ENCODE peak calls at places on chromosomes 2 and 18, in eight cellular contexts. One of them, this sample, is unnamed.

GRCh38 chr2:133123393-133123792 is 444.9 kb downstream of the NCKAP5 start:
- DNase-seq in esophagus squamous epithelium: no peak
- DNase-seq in fibroblast of lung: no peak
- DNase-seq in PC-3: no peak
- DNase-seq in RWPE1: no peak
- DNase-seq in uterus: no peak
- DNase-seq in astrocyte of the spinal cord: no peak
- DNase-seq in CD4-positive, alpha-beta T cell: no peak
- DNase-seq in this sample: no peak

GRCh38 chr2:148914463-148914862 is 39.4 kb downstream of the KIF5C start:
- DNase-seq in esophagus squamous epithelium: no peak
- DNase-seq in fibroblast of lung: no peak
- DNase-seq in PC-3: no peak
- DNase-seq in RWPE1: no peak
- DNase-seq in uterus: no peak
- DNase-seq in astrocyte of the spinal cord: no peak
- DNase-seq in CD4-positive, alpha-beta T cell: no peak
- DNase-seq in this sample: peak

GRCh38 chr2:218031771-218032257 is 29.0 kb upstream of the TNS1 start:
- DNase-seq in esophagus squamous epithelium: no peak
- DNase-seq in fibroblast of lung: no peak
- DNase-seq in PC-3: no peak
- DNase-seq in RWPE1: no peak
- DNase-seq in uterus: no peak
- DNase-seq in astrocyte of the spinal cord: no peak
- DNase-seq in CD4-positive, alpha-beta T cell: peak
- DNase-seq in this sample: no peak

GRCh38 chr2:136765256-136765735 is at the start of gene THSD7B:
- DNase-seq in esophagus squamous epithelium: no peak
- DNase-seq in fibroblast of lung: no peak
- DNase-seq in PC-3: no peak
- DNase-seq in RWPE1: no peak
- DNase-seq in uterus: no peak
- DNase-seq in astrocyte of the spinal cord: no peak
- DNase-seq in CD4-positive, alpha-beta T cell: no peak
- DNase-seq in this sample: peak

GRCh38 chr2:138744709-138745108 is 35.5 kb downstream of the NXPH2 start:
- DNase-seq in esophagus squamous epithelium: no peak
- DNase-seq in fibroblast of lung: peak
- DNase-seq in PC-3: no peak
- DNase-seq in RWPE1: no peak
- DNase-seq in uterus: no peak
- DNase-seq in astrocyte of the spinal cord: no peak
- DNase-seq in CD4-positive, alpha-beta T cell: no peak
- DNase-seq in this sample: no peak

GRCh38 chr2:231621051-231621879 is 28.6 kb downstream of the TEX44 start:
- DNase-seq in esophagus squamous epithelium: no peak
- DNase-seq in fibroblast of lung: no peak
- DNase-seq in PC-3: peak
- DNase-seq in RWPE1: no peak
- DNase-seq in uterus: peak
- DNase-seq in astrocyte of the spinal cord: no peak
- DNase-seq in CD4-positive, alpha-beta T cell: no peak
- DNase-seq in this sample: no peak

GRCh38 chr2:1628893-1629292 is 115.4 kb downstream of the PXDN start:
- DNase-seq in esophagus squamous epithelium: no peak
- DNase-seq in fibroblast of lung: peak
- DNase-seq in PC-3: peak
- DNase-seq in RWPE1: peak
- DNase-seq in uterus: peak
- DNase-seq in astrocyte of the spinal cord: no peak
- DNase-seq in CD4-positive, alpha-beta T cell: no peak
- DNase-seq in this sample: no peak

GRCh38 chr2:120355867-120356266 is 9.9 kb downstream of the INHBB start:
- DNase-seq in esophagus squamous epithelium: no peak
- DNase-seq in fibroblast of lung: no peak
- DNase-seq in PC-3: no peak
- DNase-seq in RWPE1: no peak
- DNase-seq in uterus: no peak
- DNase-seq in astrocyte of the spinal cord: no peak
- DNase-seq in CD4-positive, alpha-beta T cell: no peak
- DNase-seq in this sample: no peak

GRCh38 chr2:25294573-25295462 is 46.9 kb downstream of the DNMT3A start:
- DNase-seq in esophagus squamous epithelium: peak
- DNase-seq in fibroblast of lung: peak
- DNase-seq in PC-3: peak
- DNase-seq in RWPE1: peak
- DNase-seq in uterus: peak
- DNase-seq in astrocyte of the spinal cord: peak
- DNase-seq in CD4-positive, alpha-beta T cell: peak
- DNase-seq in this sample: no peak

GRCh38 chr2:138712212-138712979 is 67.8 kb downstream of the NXPH2 start:
- DNase-seq in esophagus squamous epithelium: no peak
- DNase-seq in fibroblast of lung: peak
- DNase-seq in PC-3: peak
- DNase-seq in RWPE1: no peak
- DNase-seq in uterus: no peak
- DNase-seq in astrocyte of the spinal cord: peak
- DNase-seq in CD4-positive, alpha-beta T cell: no peak
- DNase-seq in this sample: no peak

GRCh38 chr18:63844254-63844653 is 43.3 kb upstream of the SERPINB2 start:
- DNase-seq in esophagus squamous epithelium: no peak
- DNase-seq in fibroblast of lung: peak
- DNase-seq in PC-3: peak
- DNase-seq in RWPE1: peak
- DNase-seq in uterus: no peak
- DNase-seq in astrocyte of the spinal cord: peak
- DNase-seq in CD4-positive, alpha-beta T cell: no peak
- DNase-seq in this sample: no peak

GRCh38 chr18:13653746-13654455 is 72.5 kb downstream of the FAM210A start:
- DNase-seq in esophagus squamous epithelium: no peak
- DNase-seq in fibroblast of lung: no peak
- DNase-seq in PC-3: no peak
- DNase-seq in RWPE1: no peak
- DNase-seq in uterus: no peak
- DNase-seq in astrocyte of the spinal cord: no peak
- DNase-seq in CD4-positive, alpha-beta T cell: no peak
- DNase-seq in this sample: no peak

GRCh38 chr2:73114273-73114867 is 1.6 kb upstream of the RAB11FIP5 start:
- DNase-seq in esophagus squamous epithelium: no peak
- DNase-seq in fibroblast of lung: peak
- DNase-seq in PC-3: no peak
- DNase-seq in RWPE1: no peak
- DNase-seq in uterus: no peak
- DNase-seq in astrocyte of the spinal cord: no peak
- DNase-seq in CD4-positive, alpha-beta T cell: no peak
- DNase-seq in this sample: no peak

GRCh38 chr2:237073552-237073951 is 12.1 kb upstream of the COPS8 start:
- DNase-seq in esophagus squamous epithelium: no peak
- DNase-seq in fibroblast of lung: peak
- DNase-seq in PC-3: peak
- DNase-seq in RWPE1: peak
- DNase-seq in uterus: no peak
- DNase-seq in astrocyte of the spinal cord: peak
- DNase-seq in CD4-positive, alpha-beta T cell: no peak
- DNase-seq in this sample: no peak

GRCh38 chr2:60175290-60175689 is 378.2 kb downstream of the BCL11A start:
- DNase-seq in esophagus squamous epithelium: no peak
- DNase-seq in fibroblast of lung: no peak
- DNase-seq in PC-3: no peak
- DNase-seq in RWPE1: no peak
- DNase-seq in uterus: no peak
- DNase-seq in astrocyte of the spinal cord: no peak
- DNase-seq in CD4-positive, alpha-beta T cell: no peak
- DNase-seq in this sample: no peak

GRCh38 chr2:112821142-112821541 is 15.4 kb downstream of the IL1B start:
- DNase-seq in esophagus squamous epithelium: no peak
- DNase-seq in fibroblast of lung: no peak
- DNase-seq in PC-3: no peak
- DNase-seq in RWPE1: no peak
- DNase-seq in uterus: no peak
- DNase-seq in astrocyte of the spinal cord: no peak
- DNase-seq in CD4-positive, alpha-beta T cell: no peak
- DNase-seq in this sample: no peak

GRCh38 chr2:65604246-65604645 is 171.8 kb upstream of the SPRED2 start:
- DNase-seq in esophagus squamous epithelium: no peak
- DNase-seq in fibroblast of lung: no peak
- DNase-seq in PC-3: peak
- DNase-seq in RWPE1: peak
- DNase-seq in uterus: no peak
- DNase-seq in astrocyte of the spinal cord: peak
- DNase-seq in CD4-positive, alpha-beta T cell: no peak
- DNase-seq in this sample: no peak

DNA sequence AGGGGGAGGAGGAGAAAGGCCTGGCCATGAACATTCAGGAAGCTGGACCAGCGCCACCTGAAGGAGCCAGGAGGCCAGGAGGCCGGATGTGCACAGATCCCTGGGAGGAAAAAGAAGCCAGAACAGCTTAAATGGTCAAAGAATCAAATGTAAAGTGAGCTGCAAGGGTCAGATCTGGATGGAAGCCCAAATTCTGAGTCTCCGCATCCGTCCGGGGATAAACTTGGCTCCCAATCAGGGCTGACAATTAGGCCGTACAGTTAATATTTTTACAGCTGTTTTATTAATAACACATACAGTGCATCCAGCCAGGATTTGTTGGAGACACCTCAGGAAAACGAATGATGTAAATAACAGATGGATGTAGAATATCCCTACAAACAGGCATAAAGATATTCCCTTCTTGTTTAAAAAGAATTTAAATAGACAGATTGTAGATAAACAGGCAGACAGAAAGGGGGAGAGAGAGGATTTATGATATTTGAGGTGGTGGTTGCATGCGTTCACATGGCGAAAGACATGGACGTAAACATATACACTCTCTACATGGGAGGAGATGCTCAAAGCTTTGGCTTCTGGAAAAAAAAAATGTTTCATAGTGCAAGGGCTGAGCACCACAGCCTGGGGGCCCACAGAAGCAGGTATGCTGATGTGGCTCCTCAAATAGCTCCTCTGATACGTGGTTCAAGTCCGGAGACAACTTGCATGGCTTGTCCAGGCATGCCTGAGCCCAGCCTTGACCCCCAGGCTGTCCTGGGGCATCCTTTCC is 495.3 kb upstream of the TCF4 start:
- DNase-seq in esophagus squamous epithelium: no peak
- DNase-seq in fibroblast of lung: peak
- DNase-seq in PC-3: no peak
- DNase-seq in RWPE1: no peak
- DNase-seq in uterus: peak
- DNase-seq in astrocyte of the spinal cord: peak
- DNase-seq in CD4-positive, alpha-beta T cell: no peak
- DNase-seq in this sample: no peak
- TF ChIP-seq CTCF in esophagus squamous epithelium: no peak
- TF ChIP-seq CTCF in fibroblast of lung: no peak
- TF ChIP-seq CTCF in PC-3: peak
- TF ChIP-seq CTCF in RWPE1: no peak
- TF ChIP-seq CTCF in uterus: no peak
- TF ChIP-seq CTCF in astrocyte of the spinal cord: peak
- TF ChIP-seq CTCF in CD4-positive, alpha-beta T cell: no peak
- TF ChIP-seq CTCF in this sample: no peak

DNA sequence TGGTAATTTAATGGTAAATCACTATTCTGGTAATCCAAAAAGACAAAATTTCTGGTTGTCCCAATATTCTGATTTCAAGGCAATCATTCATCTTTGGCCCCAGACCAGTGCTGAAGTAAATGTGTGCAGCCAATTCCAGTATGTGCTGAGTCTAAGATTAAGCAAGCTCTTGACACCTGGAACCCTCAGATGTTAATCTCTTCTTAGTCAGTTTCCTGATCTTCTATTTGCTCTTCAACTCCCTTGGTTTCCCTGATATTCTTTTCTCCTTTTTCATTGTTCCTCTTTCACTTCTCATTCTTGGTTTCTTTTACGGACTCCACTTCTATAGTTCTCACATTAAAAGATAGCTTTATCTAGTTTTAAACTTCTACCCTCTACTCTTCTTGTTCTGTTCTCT is 445.6 kb upstream of the FANCL start:
- DNase-seq in esophagus squamous epithelium: no peak
- DNase-seq in fibroblast of lung: no peak
- DNase-seq in PC-3: no peak
- DNase-seq in RWPE1: no peak
- DNase-seq in uterus: no peak
- DNase-seq in astrocyte of the spinal cord: no peak
- DNase-seq in CD4-positive, alpha-beta T cell: no peak
- DNase-seq in this sample: no peak
- TF ChIP-seq CTCF in esophagus squamous epithelium: no peak
- TF ChIP-seq CTCF in fibroblast of lung: no peak
- TF ChIP-seq CTCF in PC-3: no peak
- TF ChIP-seq CTCF in RWPE1: no peak
- TF ChIP-seq CTCF in uterus: no peak
- TF ChIP-seq CTCF in astrocyte of the spinal cord: no peak
- TF ChIP-seq CTCF in CD4-positive, alpha-beta T cell: no peak
- TF ChIP-seq CTCF in this sample: no peak

GRCh38 chr18:28013064-28013463 is 163.9 kb downstream of the CDH2 start:
- DNase-seq in esophagus squamous epithelium: no peak
- DNase-seq in fibroblast of lung: peak
- DNase-seq in PC-3: peak
- DNase-seq in RWPE1: no peak
- DNase-seq in uterus: no peak
- DNase-seq in astrocyte of the spinal cord: no peak
- DNase-seq in CD4-positive, alpha-beta T cell: no peak
- DNase-seq in this sample: no peak
- TF ChIP-seq CTCF in esophagus squamous epithelium: no peak
- TF ChIP-seq CTCF in fibroblast of lung: peak
- TF ChIP-seq CTCF in PC-3: peak
- TF ChIP-seq CTCF in RWPE1: peak
- TF ChIP-seq CTCF in uterus: no peak
- TF ChIP-seq CTCF in astrocyte of the spinal cord: peak
- TF ChIP-seq CTCF in CD4-positive, alpha-beta T cell: no peak
- TF ChIP-seq CTCF in this sample: peak

GRCh38 chr2:33268246-33268831 is 208.1 kb upstream of the RASGRP3 start:
- DNase-seq in esophagus squamous epithelium: no peak
- DNase-seq in fibroblast of lung: no peak
- DNase-seq in PC-3: no peak
- DNase-seq in RWPE1: no peak
- DNase-seq in uterus: no peak
- DNase-seq in astrocyte of the spinal cord: no peak
- DNase-seq in CD4-positive, alpha-beta T cell: no peak
- DNase-seq in this sample: no peak

GRCh38 chr2:33265584-33266338 is 210.7 kb upstream of the RASGRP3 start:
- DNase-seq in esophagus squamous epithelium: no peak
- DNase-seq in fibroblast of lung: no peak
- DNase-seq in PC-3: peak
- DNase-seq in RWPE1: no peak
- DNase-seq in uterus: no peak
- DNase-seq in astrocyte of the spinal cord: no peak
- DNase-seq in CD4-positive, alpha-beta T cell: no peak
- DNase-seq in this sample: no peak

GRCh38 chr2:33267745-33268144 is 208.7 kb upstream of the RASGRP3 start:
- DNase-seq in esophagus squamous epithelium: no peak
- DNase-seq in fibroblast of lung: peak
- DNase-seq in PC-3: no peak
- DNase-seq in RWPE1: no peak
- DNase-seq in uterus: no peak
- DNase-seq in astrocyte of the spinal cord: no peak
- DNase-seq in CD4-positive, alpha-beta T cell: no peak
- DNase-seq in this sample: no peak

GRCh38 chr2:33266467-33266866 is 210.0 kb upstream of the RASGRP3 start:
- DNase-seq in esophagus squamous epithelium: no peak
- DNase-seq in fibroblast of lung: no peak
- DNase-seq in PC-3: no peak
- DNase-seq in RWPE1: no peak
- DNase-seq in uterus: no peak
- DNase-seq in astrocyte of the spinal cord: no peak
- DNase-seq in CD4-positive, alpha-beta T cell: no peak
- DNase-seq in this sample: no peak

GRCh38 chr2:33267043-33267442 is 209.4 kb upstream of the RASGRP3 start:
- DNase-seq in esophagus squamous epithelium: no peak
- DNase-seq in fibroblast of lung: no peak
- DNase-seq in PC-3: no peak
- DNase-seq in RWPE1: no peak
- DNase-seq in uterus: no peak
- DNase-seq in astrocyte of the spinal cord: no peak
- DNase-seq in CD4-positive, alpha-beta T cell: no peak
- DNase-seq in this sample: no peak
- TF ChIP-seq CTCF in esophagus squamous epithelium: no peak
- TF ChIP-seq CTCF in fibroblast of lung: no peak
- TF ChIP-seq CTCF in PC-3: no peak
- TF ChIP-seq CTCF in RWPE1: no peak
- TF ChIP-seq CTCF in uterus: no peak
- TF ChIP-seq CTCF in astrocyte of the spinal cord: no peak
- TF ChIP-seq CTCF in CD4-positive, alpha-beta T cell: no peak
- TF ChIP-seq CTCF in this sample: no peak

This sample was measured in glutamatergic neuron.